ENCODE peak calls at places on chromosomes 6 and 20, in five cellular contexts. One of them, this sample, is unnamed.

GRCh38 chr6:145772846-145773245 is 37.5 kb upstream of the EPM2A start:
- DNase-seq in GM12891: no peak
- DNase-seq in GM12878: no peak
- DNase-seq in HepG2: peak
- DNase-seq in K562: no peak
- DNase-seq in this sample: no peak

GRCh38 chr6:14665827-14666724 is 548.5 kb downstream of the CD83 start:
- DNase-seq in HepG2: no peak
- DNase-seq in K562: peak
- DNase-seq in GM12891: no peak
- DNase-seq in GM12878: no peak
- DNase-seq in this sample: no peak

GRCh38 chr6:53361549-53362031 is 12.8 kb upstream of the ELOVL5 start:
- DNase-seq in HepG2: no peak
- DNase-seq in K562: no peak
- DNase-seq in GM12891: no peak
- DNase-seq in GM12878: peak
- DNase-seq in this sample: no peak

GRCh38 chr20:51807864-51808263 is 5.5 kb upstream of the SALL4 start:
- DNase-seq in HepG2: no peak
- DNase-seq in K562: no peak
- DNase-seq in GM12891: no peak
- DNase-seq in GM12878: no peak
- DNase-seq in this sample: no peak

GRCh38 chr6:158376650-158377081 is 64.4 kb downstream of the TULP4 start:
- DNase-seq in GM12878: no peak
- DNase-seq in K562: no peak
- DNase-seq in GM12891: no peak
- DNase-seq in HepG2: no peak
- DNase-seq in this sample: no peak

GRCh38 chr6:157036245-157036681 is 259.1 kb downstream of the ARID1B start:
- DNase-seq in K562: no peak
- DNase-seq in GM12891: no peak
- DNase-seq in GM12878: no peak
- DNase-seq in HepG2: no peak
- DNase-seq in this sample: no peak

GRCh38 chr20:40860487-40860902 is 168.1 kb upstream of the TOP1 start:
- DNase-seq in K562: no peak
- DNase-seq in GM12878: no peak
- DNase-seq in GM12891: no peak
- DNase-seq in HepG2: no peak
- DNase-seq in this sample: no peak

GRCh38 chr20:60255866-60256265 is 297.6 kb downstream of the CDH26 start:
- DNase-seq in K562: no peak
- DNase-seq in HepG2: no peak
- DNase-seq in GM12878: no peak
- DNase-seq in GM12891: no peak
- DNase-seq in this sample: no peak

GRCh38 chr6:6712258-6712978 is 123.9 kb downstream of the LY86 start:
- DNase-seq in K562: peak
- DNase-seq in GM12891: no peak
- DNase-seq in GM12878: no peak
- DNase-seq in HepG2: peak
- DNase-seq in this sample: no peak

GRCh38 chr6:5095236-5095635 is 10.1 kb downstream of the PPP1R3G start:
- DNase-seq in K562: no peak
- DNase-seq in GM12878: peak
- DNase-seq in HepG2: no peak
- DNase-seq in GM12891: no peak
- DNase-seq in this sample: no peak

GRCh38 chr6:38524436-38525145 is 115.1 kb downstream of the BTBD9 start:
- DNase-seq in GM12878: no peak
- DNase-seq in HepG2: no peak
- DNase-seq in GM12891: no peak
- DNase-seq in K562: no peak
- DNase-seq in this sample: no peak

GRCh38 chr20:49324306-49324705 is 46.4 kb upstream of the ZNFX1 start:
- DNase-seq in GM12891: no peak
- DNase-seq in HepG2: no peak
- DNase-seq in GM12878: no peak
- DNase-seq in K562: no peak
- DNase-seq in this sample: no peak

GRCh38 chr20:62921119-62921687 is 5.1 kb downstream of the DIDO1 start:
- DNase-seq in HepG2: peak
- DNase-seq in GM12878: no peak
- DNase-seq in K562: peak
- DNase-seq in GM12891: no peak
- DNase-seq in this sample: no peak

GRCh38 chr6:166672624-166673165 is 45.6 kb upstream of the RPS6KA2 start:
- DNase-seq in K562: no peak
- DNase-seq in HepG2: no peak
- DNase-seq in GM12891: no peak
- DNase-seq in GM12878: no peak
- DNase-seq in this sample: no peak

GRCh38 chr6:9612489-9612888 is 802.4 kb downstream of the TFAP2A start:
- DNase-seq in GM12891: no peak
- DNase-seq in GM12878: no peak
- DNase-seq in HepG2: no peak
- DNase-seq in K562: no peak
- DNase-seq in this sample: no peak

GRCh38 chr6:32551410-32551809 is 21.3 kb upstream of the HLA-DRB5 start:
- DNase-seq in GM12891: no peak
- DNase-seq in HepG2: no peak
- DNase-seq in K562: no peak
- DNase-seq in GM12878: no peak
- DNase-seq in this sample: no peak

GRCh38 chr6:38488876-38489275 is 150.9 kb downstream of the BTBD9 start:
- DNase-seq in GM12878: no peak
- DNase-seq in HepG2: no peak
- DNase-seq in K562: no peak
- DNase-seq in GM12891: no peak
- DNase-seq in this sample: no peak

GRCh38 chr6:106192824-106193223 is 106.7 kb downstream of the PRDM1 start:
- DNase-seq in GM12891: no peak
- DNase-seq in K562: no peak
- DNase-seq in GM12878: no peak
- DNase-seq in HepG2: no peak
- DNase-seq in this sample: no peak

GRCh38 chr6:131844243-131844841 is 36.5 kb downstream of the ENPP1 start:
- DNase-seq in K562: no peak
- DNase-seq in HepG2: peak
- DNase-seq in GM12891: no peak
- DNase-seq in GM12878: no peak
- DNase-seq in this sample: no peak

GRCh38 chr6:2562721-2563120 is 188.0 kb downstream of the MYLK4 start:
- DNase-seq in HepG2: no peak
- DNase-seq in GM12878: no peak
- DNase-seq in K562: no peak
- DNase-seq in GM12891: no peak
- DNase-seq in this sample: no peak
- TF ChIP-seq POLR2AphosphoS5 in HepG2: no peak
- TF ChIP-seq POLR2AphosphoS5 in GM12878: no peak
- TF ChIP-seq POLR2AphosphoS5 in K562: no peak
- TF ChIP-seq POLR2AphosphoS5 in GM12891: no peak
- TF ChIP-seq POLR2AphosphoS5 in this sample: no peak

DNA sequence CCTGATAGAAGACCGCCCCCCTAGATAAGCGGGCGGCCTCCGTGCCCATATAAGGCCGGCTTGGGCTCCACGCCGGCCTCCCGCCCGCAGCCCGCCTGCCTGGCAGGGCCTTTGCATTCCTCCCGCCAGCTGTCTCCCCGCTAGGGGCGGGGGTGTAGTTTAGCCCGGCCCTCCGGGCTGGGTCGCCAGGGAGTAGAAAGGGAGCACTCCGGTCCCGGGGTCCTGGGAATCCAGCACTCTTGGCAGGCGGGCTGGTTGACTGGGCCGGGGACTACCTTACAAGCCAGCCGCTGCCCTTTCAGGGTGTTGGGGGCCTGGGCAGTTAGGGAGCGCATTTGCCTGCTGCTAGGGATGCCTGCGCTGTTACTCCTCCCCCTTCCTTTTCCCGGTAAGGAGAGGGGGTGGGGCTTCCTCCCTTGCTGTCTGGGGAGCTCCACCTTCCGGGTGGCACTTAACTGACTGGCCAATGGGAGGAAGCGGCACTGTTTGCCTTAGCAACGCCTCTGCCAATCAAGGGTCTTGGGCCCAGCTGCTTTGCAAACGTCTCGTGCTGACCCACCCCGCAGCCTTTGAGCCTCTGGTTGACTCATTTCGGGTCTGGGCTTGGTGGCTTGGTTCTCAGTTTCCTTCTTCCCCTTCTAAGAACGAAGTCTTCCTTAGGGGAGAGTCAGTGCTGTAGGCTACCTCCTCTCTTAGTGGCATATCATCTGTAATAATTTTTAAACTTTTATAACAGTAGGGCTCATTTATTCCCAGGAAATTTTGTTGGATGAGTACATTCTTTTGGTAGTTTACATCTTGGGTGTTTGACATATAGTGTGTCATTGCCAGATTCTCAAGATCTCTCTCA is 3.4 kb downstream of the SRF start:
- DNase-seq in HepG2: peak
- DNase-seq in GM12891: peak
- DNase-seq in K562: peak
- DNase-seq in GM12878: peak
- DNase-seq in this sample: peak
- TF ChIP-seq POLR2A in HepG2: no peak
- TF ChIP-seq POLR2A in GM12891: no peak
- TF ChIP-seq POLR2A in K562: peak
- TF ChIP-seq POLR2A in GM12878: peak
- TF ChIP-seq POLR2A in this sample: peak

GRCh38 chr6:43683708-43684455 is 3.7 kb downstream of the MRPS18A start:
- DNase-seq in K562: no peak
- DNase-seq in GM12891: peak
- DNase-seq in HepG2: no peak
- DNase-seq in GM12878: no peak
- DNase-seq in this sample: no peak
- TF ChIP-seq TAF1 in K562: no peak
- TF ChIP-seq TAF1 in GM12891: no peak
- TF ChIP-seq TAF1 in HepG2: no peak
- TF ChIP-seq TAF1 in GM12878: no peak
- TF ChIP-seq TAF1 in this sample: no peak

GRCh38 chr6:21615504-21615903 is 22.0 kb downstream of the SOX4 start:
- DNase-seq in GM12891: no peak
- DNase-seq in K562: no peak
- DNase-seq in GM12878: no peak
- DNase-seq in HepG2: no peak
- DNase-seq in this sample: no peak

GRCh38 chr6:21616005-21616404 is 22.5 kb downstream of the SOX4 start:
- DNase-seq in K562: no peak
- DNase-seq in HepG2: no peak
- DNase-seq in GM12878: no peak
- DNase-seq in GM12891: no peak
- DNase-seq in this sample: no peak

GRCh38 chr6:21611485-21611884 is 17.9 kb downstream of the SOX4 start:
- DNase-seq in HepG2: no peak
- DNase-seq in K562: no peak
- DNase-seq in GM12878: no peak
- DNase-seq in GM12891: no peak
- DNase-seq in this sample: no peak

GRCh38 chr6:21612067-21612745 is 18.7 kb downstream of the SOX4 start:
- DNase-seq in GM12891: no peak
- DNase-seq in GM12878: no peak
- DNase-seq in K562: no peak
- DNase-seq in HepG2: no peak
- DNase-seq in this sample: no peak

GRCh38 chr6:21613809-21614208 is 20.3 kb downstream of the SOX4 start:
- DNase-seq in GM12878: no peak
- DNase-seq in GM12891: no peak
- DNase-seq in K562: no peak
- DNase-seq in HepG2: no peak
- DNase-seq in this sample: no peak
- TF ChIP-seq POLR2AphosphoS5 in GM12878: no peak
- TF ChIP-seq POLR2AphosphoS5 in GM12891: no peak
- TF ChIP-seq POLR2AphosphoS5 in K562: no peak
- TF ChIP-seq POLR2AphosphoS5 in HepG2: no peak
- TF ChIP-seq POLR2AphosphoS5 in this sample: no peak

GRCh38 chr20:5091902-5092301 is 27.9 kb downstream of the PCNA start:
- DNase-seq in K562: no peak
- DNase-seq in HepG2: no peak
- DNase-seq in GM12891: no peak
- DNase-seq in GM12878: no peak
- DNase-seq in this sample: no peak

GRCh38 chr20:5085380-5085779 is 34.4 kb downstream of the PCNA start:
- DNase-seq in HepG2: no peak
- DNase-seq in GM12891: no peak
- DNase-seq in K562: no peak
- DNase-seq in GM12878: no peak
- DNase-seq in this sample: no peak

GRCh38 chr20:5092765-5093339 is 26.9 kb downstream of the PCNA start:
- DNase-seq in GM12891: no peak
- DNase-seq in K562: no peak
- DNase-seq in GM12878: no peak
- DNase-seq in HepG2: no peak
- DNase-seq in this sample: no peak

GRCh38 chr20:5088688-5089087 is 31.1 kb downstream of the PCNA start:
- DNase-seq in HepG2: no peak
- DNase-seq in GM12891: no peak
- DNase-seq in K562: no peak
- DNase-seq in GM12878: no peak
- DNase-seq in this sample: no peak

GRCh38 chr20:5090191-5090590 is 29.6 kb downstream of the PCNA start:
- DNase-seq in K562: no peak
- DNase-seq in GM12878: no peak
- DNase-seq in HepG2: no peak
- DNase-seq in GM12891: no peak
- DNase-seq in this sample: no peak
- TF ChIP-seq POLR2A in K562: no peak
- TF ChIP-seq POLR2A in GM12878: no peak
- TF ChIP-seq POLR2A in HepG2: no peak
- TF ChIP-seq POLR2A in GM12891: no peak
- TF ChIP-seq POLR2A in this sample: no peak

GRCh38 chr20:47540443-47541354 is 39.0 kb downstream of the NCOA3 start:
- DNase-seq in HepG2: peak
- DNase-seq in GM12891: no peak
- DNase-seq in K562: peak
- DNase-seq in GM12878: peak
- DNase-seq in this sample: no peak
- TF ChIP-seq TAF1 in HepG2: no peak
- TF ChIP-seq TAF1 in GM12891: no peak
- TF ChIP-seq TAF1 in K562: no peak
- TF ChIP-seq TAF1 in GM12878: no peak
- TF ChIP-seq TAF1 in this sample: no peak

This sample was measured in GM12892.